ENCODE peak calls at places on chromosome 7, in five cellular contexts. D, C, S, Z and Q are unnamed samples.

GRCh38 chr7:46108272-46108671 is 187.2 kb upstream of the IGFBP3 start:
- DNase-seq in D (no peak), C (no peak), S (no peak), Z (no peak), Q (no peak)

GRCh38 chr7:46512901-46513431 is 591.9 kb upstream of the IGFBP3 start:
- DNase-seq in D (no peak), C (no peak), S (no peak), Z (no peak), Q (peak; percentile 5)

GRCh38 chr7:561631-562393 is 42.2 kb upstream of the PDGFA start:
- DNase-seq in D (no peak), C (no peak), S (no peak), Z (no peak), Q (no peak)

GRCh38 chr7:23022258-23022745 is 8.4 kb upstream of the HYCC1 start:
- DNase-seq in D (no peak), C (no peak), S (no peak), Z (no peak), Q (no peak)

GRCh38 chr7:130853503-130854279 is 119.7 kb upstream of the KLF14 start:
- DNase-seq in D (no peak), C (no peak), S (peak; percentile 16), Z (no peak), Q (peak; percentile 86)

GRCh38 chr7:140876519-140877248 is 48.0 kb downstream of the BRAF start:
- DNase-seq in D (no peak), C (no peak), S (no peak), Z (peak; percentile 47), Q (no peak)

GRCh38 chr7:77453531-77453930 is 37.4 kb upstream of the GSAP start:
- DNase-seq in D (no peak), C (no peak), S (no peak), Z (no peak), Q (no peak)

GRCh38 chr7:119177863-119178262 is 953.4 kb downstream of the ANKRD7 start:
- DNase-seq in D (no peak), C (no peak), S (no peak), Z (no peak), Q (no peak)

GRCh38 chr7:108236681-108237415 is 106.7 kb upstream of the LAMB4 start:
- DNase-seq in D (no peak), C (no peak), S (no peak), Z (no peak), Q (no peak)

GRCh38 chr7:33733865-33734650 is 171.3 kb upstream of the BMPER start:
- DNase-seq in D (no peak), C (no peak), S (no peak), Z (no peak), Q (no peak)

GRCh38 chr7:127448566-127448965 is 56.1 kb upstream of the ZNF800 start:
- DNase-seq in D (no peak), C (no peak), S (no peak), Z (no peak), Q (no peak)

GRCh38 chr7:137984181-137985041 is 17.5 kb downstream of the CREB3L2 start:
- DNase-seq in D (no peak), C (peak; percentile 35), S (peak; percentile 39), Z (no peak), Q (no peak)

GRCh38 chr7:51325231-51325630 is 8.6 kb upstream of the COBL start:
- DNase-seq in D (no peak), C (no peak), S (no peak), Z (no peak), Q (no peak)

GRCh38 chr7:1418505-1419309 is 40.6 kb downstream of the MICALL2 start:
- DNase-seq in D (peak; percentile 79), C (peak; percentile 94), S (peak; percentile 28), Z (no peak), Q (peak; percentile 77)

GRCh38 chr7:73442903-73443542 is 9.4 kb downstream of the FZD9 start:
- DNase-seq in D (no peak), C (peak; percentile 39), S (no peak), Z (no peak), Q (no peak)

GRCh38 chr7:42694894-42695553 is 216.8 kb downstream of the C7orf25 start:
- DNase-seq in D (no peak), C (no peak), S (no peak), Z (no peak), Q (no peak)

GRCh38 chr7:107501593-107501992 is 31.7 kb downstream of the GPR22 start:
- DNase-seq in D (peak; percentile 21), C (peak; percentile 55), S (peak; percentile 36), Z (no peak), Q (peak; percentile 59)

GRCh38 chr7:50266893-50267386 is 37.6 kb upstream of the IKZF1 start:
- DNase-seq in D (no peak), C (peak; percentile 58), S (no peak), Z (peak; percentile 84), Q (no peak)

GRCh38 chr7:13830604-13830915 is 158.9 kb downstream of the ETV1 start:
- DNase-seq in D (no peak), C (no peak), S (no peak), Z (no peak), Q (no peak)

GRCh38 chr7:132655071-132655761 is 78.9 kb upstream of the PLXNA4 start:
- DNase-seq in D (peak; percentile 15), C (no peak), S (no peak), Z (no peak), Q (no peak)

GRCh38 chr7:127290801-127291361 is 38.1 kb upstream of the GRM8 start:
- DNase-seq in D (no peak), C (no peak), S (no peak), Z (no peak), Q (no peak)

GRCh38 chr7:45890902-45891461 is 2.7 kb downstream of the IGFBP1 start:
- DNase-seq in D (no peak), C (peak; percentile 30), S (peak; percentile 36), Z (no peak), Q (no peak)

GRCh38 chr7:114293289-114294012 is 121.2 kb upstream of the FOXP2 start:
- DNase-seq in D (no peak), C (no peak), S (no peak), Z (no peak), Q (no peak)

GRCh38 chr7:101819913-101820522 is 2.6 kb downstream of the CUX1 start:
- DNase-seq in D (no peak), C (no peak), S (no peak), Z (no peak), Q (no peak)

GRCh38 chr7:106216517-106217088 is 68.2 kb downstream of the NAMPT start:
- DNase-seq in D (no peak), C (peak; percentile 55), S (no peak), Z (no peak), Q (peak; percentile 88)

GRCh38 chr7:33686001-33686591 is 219.2 kb upstream of the BMPER start:
- DNase-seq in D (peak; percentile 17), C (no peak), S (no peak), Z (no peak), Q (no peak)

GRCh38 chr7:68073701-68074100 is 1077.1 kb downstream of the TYW1 start:
- DNase-seq in D (no peak), C (no peak), S (no peak), Z (no peak), Q (no peak)

GRCh38 chr7:116980354-116980753 is 27.1 kb downstream of the ST7 start:
- DNase-seq in D (no peak), C (no peak), S (peak; percentile 23), Z (no peak), Q (no peak)

GRCh38 chr7:44617225-44617885 is 10.9 kb downstream of the OGDH start:
- DNase-seq in D (no peak), C (no peak), S (no peak), Z (no peak), Q (no peak)

GRCh38 chr7:139918488-139918887 is 89.4 kb downstream of the TBXAS1 start:
- DNase-seq in D (no peak), C (peak; percentile 65), S (no peak), Z (no peak), Q (no peak)

GRCh38 chr7:36898186-36898585 is 173.9 kb upstream of the AOAH start:
- DNase-seq in D (no peak), C (no peak), S (no peak), Z (no peak), Q (no peak)

GRCh38 chr7:43004076-43004475 is 71.9 kb downstream of the MRPL32 start:
- DNase-seq in D (no peak), C (no peak), S (no peak), Z (no peak), Q (no peak)

GRCh38 chr7:90999989-91000979 is 263.9 kb upstream of the FZD1 start:
- DNase-seq in D (no peak), C (no peak), S (no peak), Z (no peak), Q (no peak)

GRCh38 chr7:39035156-39035555 is 57.4 kb downstream of the POU6F2 start:
- DNase-seq in D (no peak), C (no peak), S (no peak), Z (no peak), Q (no peak)

GRCh38 chr7:93828260-93828659 is 62.3 kb downstream of the TFPI2 start:
- DNase-seq in D (no peak), C (no peak), S (no peak), Z (no peak), Q (no peak)

DNA sequence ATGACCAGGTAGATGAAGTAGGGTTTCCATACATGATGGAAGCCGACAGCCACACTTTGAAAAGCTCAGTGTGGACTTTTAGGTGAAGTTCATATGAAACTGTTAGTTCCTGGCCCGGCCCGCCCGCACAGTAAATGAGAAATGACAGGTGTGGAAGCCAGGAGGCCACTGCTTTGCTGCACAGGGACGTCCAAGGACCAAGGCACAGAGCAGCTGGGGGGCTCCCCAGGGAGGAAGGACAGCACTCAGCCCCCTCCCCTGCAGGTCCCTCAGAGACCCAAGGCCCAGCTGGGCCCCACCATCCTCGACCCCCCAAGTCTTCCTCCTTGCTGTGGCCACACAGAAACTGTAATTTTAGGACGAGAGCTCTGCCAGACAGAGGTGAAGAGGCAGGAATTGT is 219.2 kb downstream of the PTPRN2 start:
- DNase-seq in D (no peak), C (no peak), S (no peak), Z (no peak), Q (no peak)
- TF ChIP-seq ESRRA in D (no peak), C (no peak), S (no peak), Z (no peak), Q (no peak)

GRCh38 chr7:12731214-12731656 is 43.8 kb downstream of the ARL4A start:
- DNase-seq in D (no peak), C (no peak), S (no peak), Z (no peak), Q (peak; percentile 64)
- TF ChIP-seq ESRRA in D (no peak), C (no peak), S (no peak), Z (no peak), Q (no peak)

GRCh38 chr7:129401228-129401967 is 32.8 kb upstream of the STRIP2 start:
- DNase-seq in D (no peak), C (peak; percentile 81), S (peak; percentile 29), Z (no peak), Q (no peak)
- TF ChIP-seq ESRRA in D (no peak), C (no peak), S (no peak), Z (no peak), Q (no peak)

DNA sequence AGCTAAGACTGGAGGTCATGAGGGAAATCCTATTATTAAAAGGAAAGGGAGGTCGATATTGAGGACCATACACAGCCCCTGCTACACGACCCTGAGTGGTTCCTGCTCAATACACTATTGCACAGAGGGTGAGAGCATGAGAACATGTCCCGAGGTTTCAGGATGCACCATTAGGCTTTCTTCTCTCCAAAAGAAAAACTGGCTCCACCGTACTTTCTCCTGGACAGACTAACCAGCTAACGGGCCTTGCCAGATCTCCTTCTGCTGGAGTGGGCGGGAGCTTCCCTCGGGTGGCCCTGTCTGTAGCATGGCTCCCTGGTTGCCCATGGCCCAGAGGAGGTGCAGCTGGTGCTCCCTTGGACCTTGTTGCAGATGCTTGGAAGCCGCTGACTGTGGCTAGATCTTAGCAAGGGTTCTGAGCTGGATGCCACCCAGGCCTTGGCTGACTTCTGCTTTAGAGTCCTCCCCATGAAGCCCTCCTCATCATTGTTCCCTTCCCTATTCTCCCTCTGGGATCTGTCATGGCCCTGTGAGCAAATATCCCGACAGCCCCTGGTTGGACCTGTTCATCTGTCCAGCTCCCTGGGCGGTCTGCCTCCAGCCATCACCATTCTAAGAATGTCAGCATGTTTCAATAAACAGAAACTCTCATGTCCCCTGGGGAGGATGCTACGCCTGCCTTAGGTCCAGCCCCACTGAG is 52.9 kb upstream of the SHH start:
- DNase-seq in D (no peak), C (no peak), S (no peak), Z (no peak), Q (no peak)
- TF ChIP-seq ESRRA in D (no peak), C (no peak), S (no peak), Z (no peak), Q (no peak)